ENCODE peak calls at places on chromosomes 1 and 21, in four cellular contexts. One of them, this sample, is unnamed.

GRCh38 chr1:96520542-96520941 is 201.0 kb upstream of the PTBP2 start:
- DNase-seq in transverse colon: no peak
- DNase-seq in CD8-positive, alpha-beta T cell: no peak
- DNase-seq in AG04450: no peak
- DNase-seq in this sample: no peak

GRCh38 chr1:53545663-53546408 is 86.6 kb downstream of the DMRTB1 start:
- DNase-seq in transverse colon: peak; percentile 2
- DNase-seq in CD8-positive, alpha-beta T cell: no peak
- DNase-seq in AG04450: no peak
- DNase-seq in this sample: no peak

GRCh38 chr1:233227930-233228465 is 67.5 kb downstream of the PCNX2 start:
- DNase-seq in transverse colon: no peak
- DNase-seq in CD8-positive, alpha-beta T cell: no peak
- DNase-seq in AG04450: no peak
- DNase-seq in this sample: no peak

GRCh38 chr1:87644500-87645245 is 316.0 kb downstream of the LMO4 start:
- DNase-seq in transverse colon: no peak
- DNase-seq in CD8-positive, alpha-beta T cell: no peak
- DNase-seq in AG04450: no peak
- DNase-seq in this sample: no peak

GRCh38 chr1:36157115-36157903 is 1.3 kb downstream of the MAP7D1 start:
- DNase-seq in transverse colon: no peak
- DNase-seq in CD8-positive, alpha-beta T cell: no peak
- DNase-seq in AG04450: no peak
- DNase-seq in this sample: no peak

GRCh38 chr1:232551281-232551835 is 78.6 kb downstream of the SIPA1L2 start:
- DNase-seq in transverse colon: no peak
- DNase-seq in CD8-positive, alpha-beta T cell: no peak
- DNase-seq in AG04450: no peak
- DNase-seq in this sample: no peak

GRCh38 chr1:70941563-70941962 is 106.1 kb downstream of the PTGER3 start:
- DNase-seq in transverse colon: no peak
- DNase-seq in CD8-positive, alpha-beta T cell: no peak
- DNase-seq in AG04450: no peak
- DNase-seq in this sample: no peak

GRCh38 chr1:20430355-20431290 is 55.4 kb downstream of the CAMK2N1 start:
- DNase-seq in transverse colon: peak; percentile 41
- DNase-seq in CD8-positive, alpha-beta T cell: no peak
- DNase-seq in AG04450: no peak
- DNase-seq in this sample: no peak

GRCh38 chr1:112904071-112904830 is 51.7 kb downstream of the SLC16A1 start:
- DNase-seq in transverse colon: no peak
- DNase-seq in CD8-positive, alpha-beta T cell: no peak
- DNase-seq in AG04450: peak; percentile 58
- DNase-seq in this sample: peak; percentile 49

GRCh38 chr1:115411388-115412063 is 73.5 kb upstream of the NGF start:
- DNase-seq in transverse colon: no peak
- DNase-seq in CD8-positive, alpha-beta T cell: no peak
- DNase-seq in AG04450: no peak
- DNase-seq in this sample: peak; percentile 54

GRCh38 chr1:83928396-83928795 is 70.5 kb downstream of the TTLL7 start:
- DNase-seq in transverse colon: no peak
- DNase-seq in CD8-positive, alpha-beta T cell: no peak
- DNase-seq in AG04450: no peak
- DNase-seq in this sample: no peak

GRCh38 chr21:17590443-17590842 is 22.3 kb downstream of the BTG3 start:
- DNase-seq in transverse colon: no peak
- DNase-seq in CD8-positive, alpha-beta T cell: no peak
- DNase-seq in AG04450: no peak
- DNase-seq in this sample: no peak

GRCh38 chr1:96519851-96520281 is 201.7 kb upstream of the PTBP2 start:
- DNase-seq in transverse colon: no peak
- DNase-seq in CD8-positive, alpha-beta T cell: no peak
- DNase-seq in AG04450: no peak
- DNase-seq in this sample: no peak

GRCh38 chr21:46095106-46095719 is 2.7 kb upstream of the COL6A2 start:
- DNase-seq in transverse colon: no peak
- DNase-seq in CD8-positive, alpha-beta T cell: no peak
- DNase-seq in AG04450: no peak
- DNase-seq in this sample: no peak

GRCh38 chr1:60277269-60277668 is 203.7 kb upstream of the C1orf87 start:
- DNase-seq in transverse colon: no peak
- DNase-seq in CD8-positive, alpha-beta T cell: no peak
- DNase-seq in AG04450: no peak
- DNase-seq in this sample: no peak

GRCh38 chr1:240816472-240816871 is 204.5 kb upstream of the GREM2 start:
- DNase-seq in transverse colon: no peak
- DNase-seq in CD8-positive, alpha-beta T cell: no peak
- DNase-seq in AG04450: no peak
- DNase-seq in this sample: no peak

GRCh38 chr21:25733859-25734653 is 648 bp downstream of the ATP5PF start:
- DNase-seq in transverse colon: no peak
- DNase-seq in CD8-positive, alpha-beta T cell: peak; percentile 11
- DNase-seq in AG04450: peak; percentile 1
- DNase-seq in this sample: no peak

GRCh38 chr1:17128361-17128760 is 9.1 kb upstream of the PADI2 start:
- DNase-seq in transverse colon: no peak
- DNase-seq in CD8-positive, alpha-beta T cell: no peak
- DNase-seq in AG04450: peak; percentile 71
- DNase-seq in this sample: peak; percentile 77

GRCh38 chr21:37562920-37563640 is 196.5 kb downstream of the DYRK1A start:
- DNase-seq in transverse colon: peak; percentile 41
- DNase-seq in CD8-positive, alpha-beta T cell: no peak
- DNase-seq in AG04450: no peak
- DNase-seq in this sample: no peak

GRCh38 chr1:240138867-240139266 is 47.2 kb downstream of the FMN2 start:
- DNase-seq in transverse colon: no peak
- DNase-seq in CD8-positive, alpha-beta T cell: no peak
- DNase-seq in AG04450: no peak
- DNase-seq in this sample: no peak

GRCh38 chr1:25697426-25698220 is 81.0 kb downstream of the MAN1C1 start:
- DNase-seq in transverse colon: no peak
- DNase-seq in CD8-positive, alpha-beta T cell: no peak
- DNase-seq in AG04450: no peak
- DNase-seq in this sample: no peak

GRCh38 chr1:236657398-236657797 is 28.9 kb upstream of the ACTN2 start:
- DNase-seq in transverse colon: no peak
- DNase-seq in CD8-positive, alpha-beta T cell: no peak
- DNase-seq in AG04450: no peak
- DNase-seq in this sample: no peak

GRCh38 chr1:184210048-184210447 is 158.5 kb downstream of the TSEN15 start:
- DNase-seq in transverse colon: no peak
- DNase-seq in CD8-positive, alpha-beta T cell: no peak
- DNase-seq in AG04450: no peak
- DNase-seq in this sample: peak; percentile 27

GRCh38 chr1:245501635-245502034 is 346.9 kb downstream of the KIF26B start:
- DNase-seq in transverse colon: no peak
- DNase-seq in CD8-positive, alpha-beta T cell: no peak
- DNase-seq in AG04450: no peak
- DNase-seq in this sample: no peak

GRCh38 chr1:214187152-214187900 is 93.6 kb upstream of the SMYD2 start:
- DNase-seq in transverse colon: no peak
- DNase-seq in CD8-positive, alpha-beta T cell: no peak
- DNase-seq in AG04450: no peak
- DNase-seq in this sample: no peak

GRCh38 chr1:214188835-214189234 is 92.1 kb upstream of the SMYD2 start:
- DNase-seq in transverse colon: no peak
- DNase-seq in CD8-positive, alpha-beta T cell: no peak
- DNase-seq in AG04450: no peak
- DNase-seq in this sample: no peak

GRCh38 chr1:214187933-214188332 is 93.0 kb upstream of the SMYD2 start:
- DNase-seq in transverse colon: no peak
- DNase-seq in CD8-positive, alpha-beta T cell: no peak
- DNase-seq in AG04450: no peak
- DNase-seq in this sample: no peak

GRCh38 chr1:214186118-214186517 is 94.8 kb upstream of the SMYD2 start:
- DNase-seq in transverse colon: no peak
- DNase-seq in CD8-positive, alpha-beta T cell: no peak
- DNase-seq in AG04450: no peak
- DNase-seq in this sample: no peak

DNA sequence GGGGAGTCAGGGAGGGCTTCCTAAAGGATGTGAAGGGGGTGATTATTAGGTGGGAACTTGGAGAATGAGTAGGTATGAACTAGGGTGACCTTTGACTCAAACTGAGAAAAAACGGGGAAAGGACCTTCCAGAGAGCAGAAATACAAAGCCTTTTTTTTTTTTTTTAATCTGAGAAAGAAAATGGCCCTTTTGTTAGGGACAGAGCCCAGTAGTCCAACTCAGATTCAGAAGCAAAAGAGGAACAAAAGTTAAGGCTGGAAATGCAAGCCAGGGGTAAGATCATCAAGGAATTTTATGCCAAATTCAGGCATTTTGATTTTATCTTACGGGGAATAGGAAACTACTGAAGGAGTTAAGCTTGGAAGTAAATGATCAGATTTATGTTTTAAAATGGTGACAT is 96.0 kb upstream of the SMYD2 start:
- DNase-seq in transverse colon: no peak
- DNase-seq in CD8-positive, alpha-beta T cell: no peak
- DNase-seq in AG04450: no peak
- DNase-seq in this sample: no peak
- H3K4me3 ChIP-seq in transverse colon: no peak overlapping the region
- H3K4me3 ChIP-seq in CD8-positive, alpha-beta T cell: no peak overlapping the region
- H3K4me3 ChIP-seq in AG04450: no peak overlapping the region
- H3K4me3 ChIP-seq in this sample: no peak overlapping the region

GRCh38 chr1:46582972-46583371 is 21.1 kb downstream of the MKNK1 start:
- DNase-seq in transverse colon: peak; percentile 18
- DNase-seq in CD8-positive, alpha-beta T cell: no peak
- DNase-seq in AG04450: no peak
- DNase-seq in this sample: no peak

GRCh38 chr1:46589529-46589928 is 14.5 kb downstream of the MKNK1 start:
- DNase-seq in transverse colon: no peak
- DNase-seq in CD8-positive, alpha-beta T cell: no peak
- DNase-seq in AG04450: no peak
- DNase-seq in this sample: no peak

GRCh38 chr1:46585312-46585711 is 18.8 kb downstream of the MKNK1 start:
- DNase-seq in transverse colon: no peak
- DNase-seq in CD8-positive, alpha-beta T cell: no peak
- DNase-seq in AG04450: no peak
- DNase-seq in this sample: no peak

GRCh38 chr1:46581685-46582455 is 22.2 kb downstream of the MKNK1 start:
- DNase-seq in transverse colon: no peak
- DNase-seq in CD8-positive, alpha-beta T cell: no peak
- DNase-seq in AG04450: no peak
- DNase-seq in this sample: no peak

GRCh38 chr1:46587072-46587471 is 17.0 kb downstream of the MKNK1 start:
- DNase-seq in transverse colon: peak; percentile 36
- DNase-seq in CD8-positive, alpha-beta T cell: no peak
- DNase-seq in AG04450: no peak
- DNase-seq in this sample: no peak
- H3K4me3 ChIP-seq in transverse colon: no peak overlapping the region
- H3K4me3 ChIP-seq in CD8-positive, alpha-beta T cell: no peak overlapping the region
- H3K4me3 ChIP-seq in AG04450: no peak overlapping the region
- H3K4me3 ChIP-seq in this sample: no peak overlapping the region

GRCh38 chr1:39420493-39420892 is 70.9 kb upstream of the BMP8A start:
- DNase-seq in transverse colon: no peak
- DNase-seq in CD8-positive, alpha-beta T cell: no peak
- DNase-seq in AG04450: no peak
- DNase-seq in this sample: no peak
- H3K4me3 ChIP-seq in transverse colon: no peak overlapping the region
- H3K4me3 ChIP-seq in CD8-positive, alpha-beta T cell: no peak overlapping the region
- H3K4me3 ChIP-seq in AG04450: no peak overlapping the region
- H3K4me3 ChIP-seq in this sample: no peak overlapping the region

DNA sequence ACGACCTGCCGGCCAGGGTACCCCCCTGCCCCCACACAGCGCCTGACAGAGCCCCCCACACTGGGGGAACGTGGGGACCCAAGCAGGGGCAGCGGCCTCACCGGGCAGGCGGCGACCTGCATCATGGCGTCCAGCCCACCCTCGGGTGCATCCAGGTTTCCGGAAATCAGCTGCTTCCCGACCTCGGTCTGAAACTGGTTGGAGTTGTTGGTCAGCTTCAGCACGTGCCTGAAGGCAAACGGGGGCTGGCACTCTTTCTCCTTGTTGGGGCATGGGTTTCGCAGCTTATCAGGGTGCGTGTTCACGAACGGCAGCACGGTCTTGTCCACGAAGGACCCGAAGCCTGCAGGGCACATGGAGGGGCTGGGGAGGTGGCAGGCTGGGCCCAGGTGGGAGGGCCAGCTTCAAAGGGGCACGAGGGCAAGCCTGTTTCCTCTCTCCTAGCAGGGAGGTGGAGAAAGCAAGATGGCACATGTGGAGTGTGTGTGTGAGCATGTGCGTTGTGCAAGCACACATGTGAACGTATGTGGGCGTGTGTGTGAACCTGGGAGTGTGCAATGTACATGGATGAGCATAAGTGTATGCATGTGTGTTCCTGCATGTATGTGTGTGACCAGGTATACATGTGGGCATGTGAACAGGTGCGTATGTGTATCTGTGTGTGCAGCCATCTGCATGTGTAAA is 19.2 kb downstream of the ITGB2 start:
- DNase-seq in transverse colon: no peak
- DNase-seq in CD8-positive, alpha-beta T cell: no peak
- DNase-seq in AG04450: no peak
- DNase-seq in this sample: no peak
- H3K4me3 ChIP-seq in transverse colon: no peak overlapping the region
- H3K4me3 ChIP-seq in CD8-positive, alpha-beta T cell: no peak overlapping the region
- H3K4me3 ChIP-seq in AG04450: no peak overlapping the region
- H3K4me3 ChIP-seq in this sample: no peak overlapping the region

DNA sequence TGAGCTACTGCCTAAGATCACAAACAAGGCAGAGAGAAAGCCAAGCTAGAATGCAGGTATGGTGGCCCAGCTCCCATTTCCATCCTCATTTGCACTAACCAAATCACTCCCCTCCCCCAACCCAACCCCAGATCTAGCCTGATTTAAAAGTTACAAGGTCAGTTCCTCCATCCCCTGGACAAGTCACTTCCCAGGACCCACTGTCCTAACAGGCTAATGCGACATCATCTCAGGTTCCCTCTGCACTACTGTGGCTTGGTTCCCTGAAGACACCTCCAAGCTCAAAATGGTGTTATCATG is 2.4 kb downstream of the F11R start:
- DNase-seq in transverse colon: no peak
- DNase-seq in CD8-positive, alpha-beta T cell: no peak
- DNase-seq in AG04450: no peak
- DNase-seq in this sample: no peak
- H3K4me3 ChIP-seq in transverse colon: no peak overlapping the region
- H3K4me3 ChIP-seq in CD8-positive, alpha-beta T cell: no peak overlapping the region
- H3K4me3 ChIP-seq in AG04450: no peak overlapping the region
- H3K4me3 ChIP-seq in this sample: no peak overlapping the region

GRCh38 chr1:238589843-238590435 is 699.2 kb upstream of the ZP4 start:
- DNase-seq in transverse colon: no peak
- DNase-seq in CD8-positive, alpha-beta T cell: no peak
- DNase-seq in AG04450: no peak
- DNase-seq in this sample: peak; percentile 17

GRCh38 chr1:238596703-238597102 is 706.0 kb upstream of the ZP4 start:
- DNase-seq in transverse colon: no peak
- DNase-seq in CD8-positive, alpha-beta T cell: no peak
- DNase-seq in AG04450: no peak
- DNase-seq in this sample: no peak

GRCh38 chr1:238592586-238592985 is 701.9 kb upstream of the ZP4 start:
- DNase-seq in transverse colon: no peak
- DNase-seq in CD8-positive, alpha-beta T cell: no peak
- DNase-seq in AG04450: no peak
- DNase-seq in this sample: no peak
- H3K4me3 ChIP-seq in transverse colon: no peak overlapping the region
- H3K4me3 ChIP-seq in CD8-positive, alpha-beta T cell: no peak overlapping the region
- H3K4me3 ChIP-seq in AG04450: no peak overlapping the region
- H3K4me3 ChIP-seq in this sample: no peak overlapping the region

This sample was measured in HFF-Myc.